ENCODE peak calls at places on chromosomes 1 and 21, in six cellular contexts. Z is GM12878, R is lower leg skin, K is tibial nerve, X is transverse colon, W is heart left ventricle. O is an unnamed sample.

GRCh38 chr1:11661105-11661504 is 2.9 kb upstream of the FBXO6 start:
- DNase-seq in Z (no peak), R (no peak), K (no peak), X (no peak), W (no peak), O (no peak)

GRCh38 chr1:214568328-214568727 is 16.9 kb upstream of the PTPN14 start:
- DNase-seq in Z (no peak), R (no peak), K (no peak), X (no peak), W (no peak), O (no peak)

GRCh38 chr1:214476229-214476957 is 75.0 kb downstream of the PTPN14 start:
- DNase-seq in Z (no peak), R (no peak), K (no peak), X (no peak), W (no peak), O (no peak)

GRCh38 chr1:52926864-52927218 is 235 bp upstream of the SCP2 start:
- DNase-seq in Z (no peak), R (no peak), K (no peak), X (no peak), W (no peak), O (no peak)

GRCh38 chr21:30958737-30959136 is 77.4 kb upstream of the KRTAP11-1 start:
- DNase-seq in Z (no peak), R (no peak), K (no peak), X (no peak), W (no peak), O (no peak)

GRCh38 chr1:43716559-43717281 is 9.4 kb downstream of the ST3GAL3 start:
- DNase-seq in Z (no peak), R (no peak), K (no peak), X (no peak), W (no peak), O (no peak)

GRCh38 chr1:223137402-223138100 is 5.5 kb downstream of the TLR5 start:
- DNase-seq in Z (no peak), R (peak; percentile 50), K (peak; percentile 86), X (peak; percentile 22), W (no peak), O (peak; percentile 56)

GRCh38 chr1:73674945-73675561 is 522.9 kb downstream of the LRRIQ3 start:
- DNase-seq in Z (no peak), R (no peak), K (no peak), X (no peak), W (no peak), O (no peak)

GRCh38 chr21:42002421-42002958 is 7.7 kb downstream of the ZBTB21 start:
- DNase-seq in Z (peak; percentile 86), R (no peak), K (no peak), X (no peak), W (no peak), O (peak; percentile 87)

GRCh38 chr1:41365772-41366427 is 4.7 kb downstream of the FOXO6 start:
- DNase-seq in Z (peak; percentile 19), R (no peak), K (no peak), X (no peak), W (no peak), O (no peak)

GRCh38 chr1:66968574-66968973 is 43.8 kb downstream of the MIER1 start:
- DNase-seq in Z (no peak), R (no peak), K (no peak), X (no peak), W (no peak), O (no peak)

GRCh38 chr1:212566522-212567479 is 41.8 kb upstream of the ATF3 start:
- DNase-seq in Z (peak; percentile 92), R (no peak), K (peak; percentile 30), X (peak; percentile 45), W (peak; percentile 39), O (peak; percentile 66)

GRCh38 chr1:29713857-29714256 is 477.5 kb downstream of the PTPRU start:
- DNase-seq in Z (no peak), R (no peak), K (no peak), X (no peak), W (no peak), O (no peak)

GRCh38 chr1:30919025-30919881 is 10.7 kb upstream of the SDC3 start:
- DNase-seq in Z (no peak), R (peak; percentile 69), K (no peak), X (no peak), W (no peak), O (no peak)

GRCh38 chr1:29706936-29707335 is 470.6 kb downstream of the PTPRU start:
- DNase-seq in Z (no peak), R (no peak), K (no peak), X (no peak), W (no peak), O (no peak)

GRCh38 chr1:204041803-204042505 is 31.0 kb upstream of the SOX13 start:
- DNase-seq in Z (no peak), R (no peak), K (peak; percentile 43), X (no peak), W (no peak), O (no peak)

GRCh38 chr1:168136709-168137514 is at the start of gene GPR161:
- DNase-seq in Z (no peak), R (peak; percentile 90), K (peak; percentile 31), X (peak; percentile 44), W (peak; percentile 64), O (peak; percentile 44)

GRCh38 chr1:31476891-31477846 is 64.2 kb downstream of the SERINC2 start:
- DNase-seq in Z (peak; percentile 77), R (no peak), K (no peak), X (no peak), W (no peak), O (no peak)

GRCh38 chr1:3070654-3071506 is 1.9 kb downstream of the PRDM16 start:
- DNase-seq in Z (no peak), R (no peak), K (no peak), X (no peak), W (no peak), O (no peak)

GRCh38 chr1:3072948-3073519 is 4.0 kb downstream of the PRDM16 start:
- DNase-seq in Z (no peak), R (no peak), K (no peak), X (no peak), W (no peak), O (no peak)

GRCh38 chr1:3073520-3074296 is 4.7 kb downstream of the PRDM16 start:
- DNase-seq in Z (no peak), R (no peak), K (no peak), X (no peak), W (no peak), O (no peak)

GRCh38 chr1:3071507-3072177 is 2.6 kb downstream of the PRDM16 start:
- DNase-seq in Z (no peak), R (no peak), K (no peak), X (no peak), W (no peak), O (no peak)

DNA sequence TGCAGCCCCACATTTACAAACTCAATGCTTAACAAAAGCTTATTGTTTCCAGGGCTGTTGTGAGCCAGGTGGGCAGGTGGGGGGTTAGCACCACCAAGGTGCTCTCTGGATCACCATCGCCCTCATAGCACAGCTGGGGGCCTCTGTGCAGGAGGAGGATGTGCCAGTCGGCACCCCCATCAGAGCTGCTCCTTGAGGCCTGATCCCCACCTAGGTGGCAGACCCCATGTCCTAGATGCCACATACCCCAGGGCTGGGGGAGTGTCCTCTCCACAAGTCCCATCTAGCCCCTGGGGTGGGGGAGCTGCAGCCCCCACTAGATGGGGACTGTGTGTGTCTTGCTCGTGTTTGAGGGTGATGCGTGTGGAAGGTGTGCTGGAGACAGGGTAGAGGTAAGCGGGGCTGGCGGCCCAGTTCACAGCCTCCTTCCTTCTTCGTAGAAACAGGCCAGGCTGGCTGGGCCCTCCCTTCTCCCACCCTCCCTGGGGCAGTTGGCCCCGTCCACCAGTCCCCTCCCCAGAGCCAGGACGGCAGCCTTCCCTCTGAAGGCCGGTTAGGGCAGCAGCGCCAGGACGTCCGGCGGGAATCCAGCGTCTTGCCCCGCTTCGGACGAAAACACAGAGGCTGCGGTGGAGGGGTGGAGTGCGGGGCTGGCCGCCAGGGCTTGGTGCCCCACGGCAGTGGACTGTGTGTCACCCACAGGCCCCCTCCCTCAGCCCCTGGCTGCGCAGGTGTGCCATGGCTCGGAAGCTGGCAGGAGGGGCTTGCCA is 3.4 kb downstream of the PRDM16 start:
- DNase-seq in Z (no peak), R (no peak), K (no peak), X (no peak), W (no peak), O (no peak)
- TF ChIP-seq POLR2A in Z (no peak), R (no peak), K (no peak), X (no peak), W (no peak), O (no peak)

GRCh38 chr1:54585181-54586066 is 37.4 kb downstream of the ACOT11 start:
- DNase-seq in Z (no peak), R (no peak), K (no peak), X (no peak), W (peak; percentile 81), O (no peak)
- TF ChIP-seq POLR2A in Z (no peak), R (no peak), K (no peak), X (no peak), W (no peak), O (no peak)

DNA sequence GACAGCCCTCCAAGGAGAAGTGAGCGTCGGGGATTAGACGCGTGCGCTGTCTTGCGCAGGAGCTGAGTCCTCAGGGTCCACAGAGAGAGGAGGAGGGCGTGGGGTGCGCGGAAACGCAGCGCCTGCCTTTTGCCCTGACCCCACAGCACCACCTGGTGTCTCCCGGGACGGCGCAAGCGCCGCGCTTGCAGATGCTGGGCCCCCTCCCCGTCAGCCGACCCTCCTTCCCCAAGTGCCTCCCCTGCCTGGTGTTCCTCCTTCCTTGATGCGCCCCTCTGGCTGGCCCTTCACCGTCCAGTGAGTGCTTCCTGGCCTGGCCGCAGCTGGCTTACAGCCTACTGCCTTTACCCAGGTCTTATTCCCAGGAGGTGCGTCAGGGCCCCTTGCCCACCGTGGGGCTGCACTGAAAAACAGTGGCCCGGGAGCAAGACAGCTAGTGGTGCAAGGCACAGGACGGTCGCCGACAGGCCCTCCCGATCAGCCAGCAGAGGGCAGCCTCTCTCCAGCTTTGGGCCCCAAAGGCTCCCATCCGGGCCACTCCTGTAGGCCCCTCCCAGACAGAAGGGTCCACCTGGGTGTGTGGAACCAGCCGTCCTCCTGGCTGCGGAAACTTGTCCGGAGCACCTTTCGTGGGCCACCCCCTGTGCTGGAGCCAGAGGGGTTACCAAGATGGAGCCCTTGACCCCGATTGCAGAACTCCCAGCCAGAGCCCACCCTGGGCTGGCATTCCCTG is 12.9 kb upstream of the PHLDA3 start:
- DNase-seq in Z (peak; percentile 41), R (peak; percentile 96), K (peak; percentile 72), X (peak; percentile 91), W (peak; percentile 89), O (peak; percentile 84)
- TF ChIP-seq POLR2A in Z (no peak), R (no peak), K (peak; percentile 23), X (no peak), W (no peak), O (no peak)

DNA sequence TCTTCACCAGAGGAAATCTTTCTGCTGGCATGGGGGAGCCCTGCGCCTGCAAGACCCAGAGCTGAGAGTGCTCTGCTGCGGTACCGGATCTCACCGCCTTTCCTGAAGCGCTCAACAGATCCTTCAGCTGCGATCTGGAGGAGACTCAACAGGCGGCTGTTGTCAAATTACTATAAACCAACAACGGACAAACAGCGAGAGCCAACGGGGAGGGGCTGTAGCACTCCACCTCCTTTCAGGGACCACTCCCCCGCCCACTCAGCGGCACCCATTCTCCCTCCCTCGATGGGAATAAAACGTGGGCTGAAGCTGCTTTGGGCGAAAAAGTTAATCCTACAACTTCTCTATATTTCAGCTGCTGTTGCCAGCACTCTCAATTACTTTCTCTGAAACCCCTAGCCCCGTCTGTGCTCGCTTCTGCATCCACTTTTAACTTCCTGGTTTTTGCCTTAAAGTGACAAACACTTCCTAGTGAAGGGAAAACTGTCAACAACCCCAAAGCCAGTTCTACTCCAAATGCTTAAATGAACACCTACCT is at the start of gene FMO5:
- DNase-seq in Z (no peak), R (peak; percentile 93), K (peak; percentile 70), X (peak; percentile 77), W (peak; percentile 62), O (peak; percentile 78)
- TF ChIP-seq POLR2A in Z (peak; percentile 33), R (no peak), K (no peak), X (peak; percentile 47), W (no peak), O (peak; percentile 10)